ENCODE peak calls at places on chromosomes 11 and 22, in four cellular contexts. P is SJSA1, W is aorta, Z is MM.1S. N is an unnamed sample.

GRCh38 chr11:16820324-16821092 is 82.1 kb downstream of the C11orf58 start:
- DNase-seq in P (peak), W (peak), Z (peak), N (peak)

GRCh38 chr22:48691431-48691851 is 1136.2 kb downstream of the BRD1 start:
- DNase-seq in P (no peak), W (no peak), Z (no peak), N (no peak)

GRCh38 chr11:62202910-62203309 is 5.6 kb upstream of the SCGB2A1 start:
- DNase-seq in P (no peak), W (no peak), Z (no peak), N (no peak)

GRCh38 chr11:74685905-74686304 is 45.3 kb downstream of the CHRDL2 start:
- DNase-seq in P (no peak), W (peak), Z (no peak), N (no peak)

GRCh38 chr11:34915136-34916013 is 804 bp downstream of the APIP start:
- DNase-seq in P (no peak), W (no peak), Z (peak), N (no peak)

GRCh38 chr11:133595998-133596590 is 63.8 kb upstream of the OPCML start:
- DNase-seq in P (no peak), W (no peak), Z (no peak), N (no peak)

GRCh38 chr22:38419864-38420172 is 35.2 kb downstream of the KCNJ4 start:
- DNase-seq in P (no peak), W (no peak), Z (no peak), N (no peak)

GRCh38 chr22:27318516-27318915 is 483.0 kb downstream of the MN1 start:
- DNase-seq in P (no peak), W (no peak), Z (no peak), N (no peak)

GRCh38 chr22:22552630-22553029 is 6.4 kb downstream of the PRAME start:
- DNase-seq in P (no peak), W (no peak), Z (no peak), N (no peak)

GRCh38 chr11:28835317-28835716 is 727.1 kb downstream of the METTL15 start:
- DNase-seq in P (no peak), W (no peak), Z (no peak), N (no peak)

GRCh38 chr11:3939211-3939610 is 83.7 kb downstream of the STIM1 start:
- DNase-seq in P (no peak), W (no peak), Z (peak), N (peak)

GRCh38 chr11:3228445-3228829 is 3.8 kb downstream of the MRGPRE start:
- DNase-seq in P (no peak), W (peak), Z (no peak), N (no peak)

GRCh38 chr22:44549021-44549420 is 51.0 kb upstream of the RTL6 start:
- DNase-seq in P (no peak), W (no peak), Z (no peak), N (no peak)

GRCh38 chr11:2410616-2411015 is 10.1 kb downstream of the TSSC4 start:
- DNase-seq in P (no peak), W (no peak), Z (no peak), N (no peak)

GRCh38 chr22:32380991-32381390 is 23.3 kb downstream of the RFPL3 start:
- DNase-seq in P (no peak), W (no peak), Z (no peak), N (no peak)

GRCh38 chr22:45039206-45039605 is 29.4 kb upstream of the PHF21B start:
- DNase-seq in P (no peak), W (no peak), Z (no peak), N (no peak)

GRCh38 chr11:62911137-62912130 is 9.7 kb downstream of the CHRM1 start:
- DNase-seq in P (no peak), W (no peak), Z (no peak), N (no peak)

GRCh38 chr11:124473476-124473875 is 28.0 kb upstream of the OR8B8 start:
- DNase-seq in P (no peak), W (no peak), Z (no peak), N (no peak)

GRCh38 chr11:9691865-9692264 is 28.0 kb downstream of the SWAP70 start:
- DNase-seq in P (no peak), W (no peak), Z (no peak), N (no peak)

GRCh38 chr22:17562906-17563870 is at the start of gene SLC25A18:
- DNase-seq in P (no peak), W (no peak), Z (no peak), N (no peak)

GRCh38 chr11:60925685-60926267 is 1.5 kb downstream of the TMEM132A start:
- DNase-seq in P (peak), W (no peak), Z (no peak), N (peak)

GRCh38 chr22:29003975-29004646 is 57.5 kb downstream of the C22orf31 start:
- DNase-seq in P (no peak), W (no peak), Z (no peak), N (no peak)

GRCh38 chr11:78586452-78587046 is 11.9 kb upstream of the NARS2 start:
- DNase-seq in P (no peak), W (no peak), Z (peak), N (no peak)

GRCh38 chr11:47185305-47186075 is 744 bp downstream of the PACSIN3 start:
- DNase-seq in P (no peak), W (peak), Z (no peak), N (no peak)

GRCh38 chr22:32555546-32555945 is 80.9 kb downstream of the FBXO7 start:
- DNase-seq in P (no peak), W (no peak), Z (no peak), N (no peak)

GRCh38 chr22:23231471-23232093 is 51.3 kb downstream of the BCR start:
- DNase-seq in P (no peak), W (peak), Z (no peak), N (no peak)

GRCh38 chr22:42964994-42965699 is 49.8 kb downstream of the PACSIN2 start:
- DNase-seq in P (no peak), W (no peak), Z (no peak), N (no peak)

GRCh38 chr22:32926600-32926999 is 125.1 kb downstream of the TIMP3 start:
- DNase-seq in P (no peak), W (no peak), Z (peak), N (peak)

GRCh38 chr11:75325713-75326438 is 25.6 kb downstream of the ARRB1 start:
- DNase-seq in P (peak), W (peak), Z (no peak), N (peak)

GRCh38 chr22:20839837-20840645 is 18.6 kb downstream of the PI4KA start:
- DNase-seq in P (no peak), W (no peak), Z (no peak), N (no peak)

GRCh38 chr22:37716708-37717107 is 19.9 kb downstream of the TRIOBP start:
- DNase-seq in P (no peak), W (no peak), Z (no peak), N (no peak)

GRCh38 chr11:61609000-61609969 is 28.4 kb upstream of the SYT7 start:
- DNase-seq in P (no peak), W (no peak), Z (no peak), N (no peak)

GRCh38 chr11:70826950-70827349 is 425.4 kb downstream of the SHANK2 start:
- DNase-seq in P (no peak), W (no peak), Z (no peak), N (no peak)
- H3K27ac ChIP-seq in P (no peak), W (no peak), Z (no peak), N (no peak)

GRCh38 chr11:111918390-111919256 is at the start of gene C11orf52:
- DNase-seq in P (no peak), W (no peak), Z (peak), N (no peak)
- H3K4me3 ChIP-seq in P (no peak), W (no peak), Z (no peak), N (no peak)

GRCh38 chr11:121029813-121030445 is 6.0 kb downstream of the TBCEL start:
- DNase-seq in P (no peak), W (no peak), Z (no peak), N (no peak)

GRCh38 chr11:121031167-121031566 is 7.3 kb downstream of the TBCEL start:
- DNase-seq in P (no peak), W (no peak), Z (no peak), N (no peak)

GRCh38 chr11:121032546-121032945 is 8.6 kb downstream of the TBCEL start:
- DNase-seq in P (no peak), W (no peak), Z (no peak), N (no peak)

GRCh38 chr11:121024989-121025388 is 1.1 kb downstream of the TBCEL start:
- DNase-seq in P (no peak), W (no peak), Z (no peak), N (no peak)

DNA sequence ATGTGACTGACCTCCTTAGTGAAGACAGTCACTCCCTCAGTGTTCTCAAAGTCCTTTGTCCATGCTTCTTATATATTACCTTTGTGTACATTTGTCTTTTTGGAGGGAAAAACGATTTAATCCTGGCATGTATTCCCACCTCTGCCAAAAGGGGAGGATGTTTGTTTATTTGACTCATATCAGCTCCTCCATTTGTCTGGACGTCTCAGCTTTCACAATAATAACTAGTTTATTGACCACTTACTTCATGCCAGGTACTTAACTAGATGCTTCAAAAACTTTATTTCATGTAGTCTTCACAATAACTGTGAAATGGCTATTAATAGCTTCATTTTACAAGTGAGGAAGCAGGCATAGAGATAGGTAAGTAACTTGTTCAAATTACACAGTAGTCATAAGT is 5.3 kb downstream of the TBCEL start:
- DNase-seq in P (no peak), W (no peak), Z (no peak), N (no peak)
- H3K27ac ChIP-seq in P (no peak), W (no peak), Z (no peak), N (no peak)

GRCh38 chr22:36145881-36146280 is 14.7 kb downstream of the APOL3 start:
- DNase-seq in P (no peak), W (no peak), Z (no peak), N (no peak)

GRCh38 chr22:36149464-36149863 is 11.1 kb downstream of the APOL3 start:
- DNase-seq in P (no peak), W (no peak), Z (no peak), N (no peak)

GRCh38 chr22:36144886-36145541 is 15.5 kb downstream of the APOL3 start:
- DNase-seq in P (peak), W (peak), Z (peak), N (peak)

GRCh38 chr22:36148411-36148810 is 12.1 kb downstream of the APOL3 start:
- DNase-seq in P (no peak), W (no peak), Z (no peak), N (no peak)

GRCh38 chr22:36147196-36147788 is 13.3 kb downstream of the APOL3 start:
- DNase-seq in P (no peak), W (no peak), Z (no peak), N (no peak)
- H3K4me3 ChIP-seq in P (no peak), W (no peak), Z (no peak), N (no peak)

GRCh38 chr11:71928739-71929443 is at the start of gene RNF121:
- DNase-seq in P (peak), W (peak), Z (peak), N (peak)

GRCh38 chr11:71931245-71931602 is 2.4 kb downstream of the RNF121 start:
- DNase-seq in P (no peak), W (no peak), Z (no peak), N (no peak)

GRCh38 chr11:71927813-71928738 is at the start of gene XNDC1N:
- DNase-seq in P (peak), W (peak), Z (peak), N (peak)

GRCh38 chr11:71930556-71931244 is 1.9 kb downstream of the RNF121 start:
- DNase-seq in P (no peak), W (no peak), Z (no peak), N (no peak)

GRCh38 chr11:71929491-71929890 is 645 bp downstream of the RNF121 start:
- DNase-seq in P (no peak), W (no peak), Z (no peak), N (no peak)
- H3K27ac ChIP-seq in P (no peak), W (peak), Z (no peak), N (no peak)

DNA sequence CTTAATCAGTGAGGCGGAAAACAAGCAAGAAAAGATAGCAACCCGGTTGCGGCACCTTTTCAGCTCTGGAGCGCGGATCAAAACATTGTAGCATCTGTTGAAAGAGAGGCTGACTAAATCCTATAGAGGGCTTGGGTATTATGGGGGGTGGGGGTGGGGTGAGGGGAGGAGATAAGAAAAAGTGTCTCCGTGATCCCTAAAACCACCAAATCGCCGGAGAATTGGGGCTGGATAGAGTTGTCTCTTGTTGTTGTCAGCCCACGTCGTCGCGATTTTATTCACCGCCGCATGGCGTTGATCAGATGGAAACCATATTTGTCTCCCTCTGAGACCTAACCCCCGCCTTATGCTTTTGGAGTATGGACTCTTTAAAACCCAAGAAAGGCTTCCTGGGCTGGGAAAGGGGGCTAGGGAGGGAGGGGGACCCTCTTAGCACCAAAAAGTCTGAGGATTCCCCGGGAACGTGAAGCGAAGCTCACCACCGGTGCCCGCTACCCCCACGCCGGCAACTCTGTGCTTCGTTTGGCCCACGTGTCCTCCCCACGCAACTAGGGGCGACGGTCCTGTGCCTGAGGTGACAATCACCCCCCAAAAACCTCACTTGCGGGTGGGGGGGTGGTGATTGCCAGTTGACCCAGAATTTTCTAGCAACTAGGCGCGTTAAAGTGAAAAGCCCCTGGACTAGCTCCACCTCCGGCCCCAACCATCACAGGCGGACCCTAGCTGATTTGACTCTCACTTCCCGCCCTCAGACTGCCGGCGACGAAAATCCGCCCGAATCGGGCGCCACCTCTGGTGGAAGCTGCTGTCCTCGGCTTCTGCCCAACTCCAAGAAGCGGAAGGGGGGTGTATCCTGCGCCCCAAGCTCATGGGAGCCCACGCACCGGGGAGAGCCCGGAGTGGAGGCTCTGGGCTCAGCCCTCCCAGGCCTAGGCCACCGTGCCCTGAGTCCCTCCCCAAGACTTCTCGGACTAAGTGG is 12.8 kb downstream of the PAX6 start:
- DNase-seq in P (no peak), W (no peak), Z (no peak), N (no peak)
- H3K4me3 ChIP-seq in P (no peak), W (no peak), Z (no peak), N (no peak)

GRCh38 chr11:65486570-65487466 is 12.0 kb upstream of the MALAT1 start:
- DNase-seq in P (no peak), W (peak), Z (no peak), N (no peak)

GRCh38 chr11:65485820-65486219 is 13.0 kb upstream of the MALAT1 start:
- DNase-seq in P (no peak), W (peak), Z (no peak), N (no peak)

GRCh38 chr11:65479184-65480145 is 19.4 kb upstream of the MALAT1 start:
- DNase-seq in P (peak), W (peak), Z (no peak), N (no peak)

GRCh38 chr11:65478411-65479183 is 20.2 kb upstream of the MALAT1 start:
- DNase-seq in P (no peak), W (peak), Z (no peak), N (no peak)

DNA sequence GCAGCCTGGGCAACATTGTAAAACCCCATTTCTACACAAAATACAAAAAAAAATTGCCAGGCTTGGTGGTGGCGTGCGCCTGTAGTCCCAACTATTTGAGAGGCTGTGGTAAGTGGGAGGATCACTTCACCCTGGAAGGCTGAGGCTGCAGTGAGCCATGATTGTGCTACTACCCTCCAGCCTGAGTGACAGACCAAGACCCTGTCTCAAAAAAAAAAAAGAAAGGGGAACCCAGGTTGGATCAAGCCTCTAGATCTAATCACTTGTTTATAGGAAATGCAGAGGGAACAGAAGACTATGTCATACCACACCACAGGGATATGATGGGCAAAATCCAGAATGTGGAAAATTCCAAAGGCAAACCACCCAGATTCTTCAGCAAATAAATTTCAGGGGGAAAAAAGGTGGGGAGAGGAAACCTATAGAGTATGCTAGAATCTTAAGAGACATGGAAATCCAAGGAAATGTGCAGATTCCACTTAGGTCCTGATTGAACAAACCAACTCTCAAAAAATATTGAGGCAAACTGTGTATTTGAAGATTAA is 16.5 kb upstream of the MALAT1 start:
- DNase-seq in P (no peak), W (peak), Z (no peak), N (no peak)
- H3K27ac ChIP-seq in P (peak), W (peak), Z (no peak), N (peak)